ENCODE peak calls at places on chromosomes 12 and 14, in ten cellular contexts. I is heart left ventricle, X is cardiac muscle cell, M is HL-60, P is kidney, W is psoas muscle, J is IMR-90, V is SK-N-SH, C is stomach, T is AG04450. F is an unnamed sample.

GRCh38 chr12:62297321-62297720 is 37.1 kb downstream of the USP15 start:
- DNase-seq in I (no peak), X (no peak), M (peak; percentile 12), P (no peak), W (no peak), J (no peak), V (no peak), C (no peak), T (no peak), F (no peak)

GRCh38 chr12:10366875-10367274 is 23.0 kb downstream of the KLRK1 start:
- DNase-seq in I (no peak), X (no peak), M (no peak), P (no peak), W (no peak), J (no peak), V (no peak), C (no peak), T (no peak), F (no peak)

GRCh38 chr12:109744026-109744425 is 30.4 kb downstream of the FAM222A start:
- DNase-seq in I (no peak), X (no peak), M (no peak), P (peak; percentile 66), W (peak; percentile 3), J (no peak), V (peak; percentile 19), C (peak; percentile 17), T (no peak), F (peak; percentile 27)

GRCh38 chr12:106288510-106289195 is 13.9 kb upstream of the TCP11L2 start:
- DNase-seq in I (no peak), X (no peak), M (no peak), P (no peak), W (no peak), J (peak; percentile 97), V (no peak), C (no peak), T (peak; percentile 84), F (no peak)

GRCh38 chr14:77714926-77715325 is 7.0 kb downstream of the SLIRP start:
- DNase-seq in I (no peak), X (no peak), M (no peak), P (no peak), W (no peak), J (no peak), V (no peak), C (no peak), T (no peak), F (no peak)

GRCh38 chr14:105285174-105285573 is 15.6 kb downstream of the BRF1 start:
- DNase-seq in I (no peak), X (no peak), M (no peak), P (no peak), W (no peak), J (no peak), V (no peak), C (no peak), T (no peak), F (no peak)

GRCh38 chr14:95652690-95653089 is 33.5 kb upstream of the TCL1B start:
- DNase-seq in I (no peak), X (no peak), M (no peak), P (no peak), W (no peak), J (no peak), V (no peak), C (no peak), T (no peak), F (no peak)

GRCh38 chr12:29743072-29743471 is 40.7 kb downstream of the TMTC1 start:
- DNase-seq in I (no peak), X (no peak), M (no peak), P (no peak), W (no peak), J (no peak), V (no peak), C (no peak), T (no peak), F (no peak)

GRCh38 chr12:84508325-84508861 is 404.2 kb downstream of the SLC6A15 start:
- DNase-seq in I (no peak), X (no peak), M (no peak), P (no peak), W (no peak), J (peak; percentile 75), V (peak; percentile 12), C (no peak), T (no peak), F (no peak)

GRCh38 chr12:89825591-89826449 is 117.2 kb upstream of the ATP2B1 start:
- DNase-seq in I (no peak), X (no peak), M (no peak), P (no peak), W (no peak), J (peak; percentile 4), V (peak; percentile 8), C (no peak), T (no peak), F (no peak)

GRCh38 chr12:85004199-85004598 is 31.9 kb downstream of the TSPAN19 start:
- DNase-seq in I (no peak), X (no peak), M (no peak), P (no peak), W (no peak), J (no peak), V (no peak), C (no peak), T (no peak), F (no peak)

GRCh38 chr12:95102916-95103671 is 29.7 kb upstream of the NR2C1 start:
- DNase-seq in I (no peak), X (no peak), M (peak; percentile 34), P (no peak), W (no peak), J (peak; percentile 94), V (no peak), C (no peak), T (peak; percentile 71), F (peak; percentile 60)

GRCh38 chr12:131395971-131396573 is 314.8 kb upstream of the SFSWAP start:
- DNase-seq in I (no peak), X (no peak), M (no peak), P (no peak), W (no peak), J (no peak), V (no peak), C (no peak), T (no peak), F (no peak)
- H3K27ac ChIP-seq in I (no peak overlapping the region), X (no peak overlapping the region), M (no peak overlapping the region), P (no peak overlapping the region), W (no peak overlapping the region), J (no peak overlapping the region), V (no peak overlapping the region), C (no peak overlapping the region), T (no peak overlapping the region), F (no peak overlapping the region)

DNA sequence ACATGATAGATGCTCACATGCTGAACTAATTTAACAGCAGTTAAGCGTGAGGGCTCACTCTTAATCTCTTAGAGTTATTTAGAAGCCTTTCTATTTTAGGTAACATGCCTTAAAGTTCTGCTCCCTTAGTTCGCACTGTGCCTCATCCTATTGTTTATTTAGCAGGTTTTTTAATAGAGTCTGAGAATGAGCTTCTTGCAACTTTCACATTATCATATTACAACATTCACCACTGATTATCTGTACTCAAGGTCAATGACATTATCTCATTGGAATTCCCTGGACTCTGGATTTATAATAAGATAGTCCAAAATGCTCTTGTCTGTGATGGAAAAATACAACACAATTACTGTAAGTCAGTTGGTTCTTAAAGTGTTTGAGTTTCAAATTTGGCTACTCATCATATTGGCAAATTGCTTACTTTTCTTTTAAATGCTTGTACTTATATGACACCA is 183.6 kb upstream of the SLC38A2 start:
- DNase-seq in I (no peak), X (peak; percentile 49), M (no peak), P (no peak), W (no peak), J (peak; percentile 99), V (no peak), C (no peak), T (peak; percentile 92), F (no peak)
- H3K27ac ChIP-seq in I (peak overlapping the region; percentile 62), X (peak overlapping the region; percentile 80), M (no peak overlapping the region), P (no peak overlapping the region), W (peak overlapping the region; percentile 77), J (peak overlapping the region; percentile 97), V (peak overlapping the region; percentile 100), C (peak overlapping the region; percentile 59), T (peak overlapping the region; percentile 90), F (peak overlapping the region; percentile 98)

GRCh38 chr12:38547586-38547985 is 231.0 kb downstream of the ALG10B start:
- DNase-seq in I (no peak), X (no peak), M (no peak), P (no peak), W (no peak), J (no peak), V (no peak), C (no peak), T (no peak), F (no peak)

GRCh38 chr12:38544357-38545066 is 227.9 kb downstream of the ALG10B start:
- DNase-seq in I (no peak), X (no peak), M (no peak), P (no peak), W (no peak), J (no peak), V (no peak), C (no peak), T (no peak), F (no peak)

GRCh38 chr12:38540156-38540555 is 223.6 kb downstream of the ALG10B start:
- DNase-seq in I (no peak), X (no peak), M (no peak), P (no peak), W (no peak), J (no peak), V (no peak), C (no peak), T (no peak), F (no peak)

GRCh38 chr12:38541849-38542248 is 225.3 kb downstream of the ALG10B start:
- DNase-seq in I (no peak), X (no peak), M (no peak), P (no peak), W (no peak), J (no peak), V (no peak), C (no peak), T (no peak), F (no peak)

GRCh38 chr12:38543151-38543550 is 226.6 kb downstream of the ALG10B start:
- DNase-seq in I (no peak), X (no peak), M (no peak), P (no peak), W (no peak), J (no peak), V (no peak), C (no peak), T (no peak), F (no peak)
- H3K27ac ChIP-seq in I (no peak overlapping the region), X (no peak overlapping the region), M (no peak overlapping the region), P (no peak overlapping the region), W (no peak overlapping the region), J (no peak overlapping the region), V (no peak overlapping the region), C (no peak overlapping the region), T (no peak overlapping the region), F (no peak overlapping the region)

DNA sequence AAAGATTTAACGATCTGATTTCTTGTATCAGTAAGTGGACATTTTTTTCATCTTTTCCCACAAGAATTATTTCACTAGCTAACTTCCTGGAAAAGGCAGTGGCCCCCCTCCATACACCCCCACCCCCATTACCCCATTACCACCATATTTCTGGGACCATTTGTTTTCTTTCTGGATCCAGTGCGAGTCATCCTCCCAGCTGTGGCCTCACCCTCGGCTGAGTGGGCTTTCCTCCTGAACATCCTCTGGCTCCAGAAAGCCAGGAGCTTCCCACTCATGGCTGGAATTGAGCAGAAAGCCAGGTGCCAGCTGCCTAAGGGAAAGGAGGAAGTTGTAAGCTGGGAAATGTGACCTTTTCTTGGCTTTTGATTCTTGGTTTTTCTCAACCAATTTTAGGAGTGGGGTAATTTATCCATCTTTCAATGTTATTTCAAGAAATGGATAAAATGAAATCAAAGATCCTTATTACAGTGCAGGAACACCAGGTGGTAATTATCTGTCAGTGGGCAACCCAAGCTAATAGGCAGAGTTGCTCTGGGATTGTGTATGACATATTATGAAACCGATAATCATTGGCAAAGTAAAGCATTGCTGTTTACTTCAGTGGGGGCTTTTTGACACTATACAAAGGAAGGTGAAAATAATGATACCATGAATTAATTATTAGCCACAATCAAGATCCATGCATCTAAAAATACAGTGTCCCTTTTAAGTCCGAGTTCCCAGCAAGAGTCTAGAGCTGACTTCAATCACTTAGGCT is 124.6 kb downstream of the KICS2 start:
- DNase-seq in I (no peak), X (no peak), M (no peak), P (no peak), W (peak; percentile 35), J (peak; percentile 79), V (no peak), C (no peak), T (no peak), F (no peak)
- H3K27ac ChIP-seq in I (no peak overlapping the region), X (no peak overlapping the region), M (no peak overlapping the region), P (no peak overlapping the region), W (no peak overlapping the region), J (peak overlapping the region; percentile 65), V (no peak overlapping the region), C (no peak overlapping the region), T (no peak overlapping the region), F (peak overlapping the region; percentile 95)

F was measured in RWPE2.